ENCODE peak calls at places on chromosomes 5 and 9, in eight cellular contexts. One of them, this sample, is unnamed.

GRCh38 chr5:98635631-98636030 is 137.8 kb upstream of the RGMB start:
- DNase-seq in tibial artery: no peak
- DNase-seq in AG04450: no peak
- DNase-seq in AG09309: no peak
- DNase-seq in PC-3: no peak
- DNase-seq in cardiac fibroblast: no peak
- DNase-seq in left lung: no peak
- DNase-seq in dorsolateral prefrontal cortex: no peak
- DNase-seq in this sample: no peak

GRCh38 chr5:169694221-169694620 is 57.1 kb downstream of the DOCK2 start:
- DNase-seq in PC-3: no peak
- DNase-seq in cardiac fibroblast: peak
- DNase-seq in tibial artery: no peak
- DNase-seq in left lung: no peak
- DNase-seq in AG09309: no peak
- DNase-seq in AG04450: no peak
- DNase-seq in dorsolateral prefrontal cortex: no peak
- DNase-seq in this sample: no peak

GRCh38 chr5:157976429-157976828 is 117.5 kb upstream of the CLINT1 start:
- DNase-seq in dorsolateral prefrontal cortex: no peak
- DNase-seq in PC-3: peak
- DNase-seq in AG04450: no peak
- DNase-seq in left lung: no peak
- DNase-seq in AG09309: no peak
- DNase-seq in tibial artery: no peak
- DNase-seq in cardiac fibroblast: no peak
- DNase-seq in this sample: no peak

GRCh38 chr5:74342948-74343682 is 297.4 kb downstream of the ENC1 start:
- DNase-seq in tibial artery: no peak
- DNase-seq in PC-3: peak
- DNase-seq in AG09309: no peak
- DNase-seq in dorsolateral prefrontal cortex: no peak
- DNase-seq in AG04450: no peak
- DNase-seq in cardiac fibroblast: no peak
- DNase-seq in left lung: no peak
- DNase-seq in this sample: no peak

GRCh38 chr9:136546697-136547481 is 1.0 kb upstream of the NOTCH1 start:
- DNase-seq in dorsolateral prefrontal cortex: no peak
- DNase-seq in left lung: peak
- DNase-seq in AG04450: no peak
- DNase-seq in cardiac fibroblast: peak
- DNase-seq in AG09309: no peak
- DNase-seq in PC-3: peak
- DNase-seq in tibial artery: peak
- DNase-seq in this sample: no peak

GRCh38 chr9:75462866-75463265 is 374.6 kb downstream of the OSTF1 start:
- DNase-seq in dorsolateral prefrontal cortex: no peak
- DNase-seq in left lung: no peak
- DNase-seq in tibial artery: no peak
- DNase-seq in AG09309: no peak
- DNase-seq in AG04450: no peak
- DNase-seq in PC-3: no peak
- DNase-seq in cardiac fibroblast: no peak
- DNase-seq in this sample: no peak

GRCh38 chr9:8558176-8558575 is 758.6 kb upstream of the DMAC1 start:
- DNase-seq in left lung: no peak
- DNase-seq in dorsolateral prefrontal cortex: no peak
- DNase-seq in AG09309: no peak
- DNase-seq in tibial artery: no peak
- DNase-seq in PC-3: peak
- DNase-seq in AG04450: no peak
- DNase-seq in cardiac fibroblast: peak
- DNase-seq in this sample: no peak

GRCh38 chr5:136926073-136926472 is 560.7 kb upstream of the TRPC7 start:
- DNase-seq in AG04450: no peak
- DNase-seq in dorsolateral prefrontal cortex: no peak
- DNase-seq in AG09309: no peak
- DNase-seq in cardiac fibroblast: no peak
- DNase-seq in left lung: no peak
- DNase-seq in PC-3: peak
- DNase-seq in tibial artery: no peak
- DNase-seq in this sample: no peak

GRCh38 chr9:84166828-84167400 is 173.6 kb downstream of the SLC28A3 start:
- DNase-seq in left lung: no peak
- DNase-seq in dorsolateral prefrontal cortex: no peak
- DNase-seq in AG09309: no peak
- DNase-seq in AG04450: no peak
- DNase-seq in PC-3: no peak
- DNase-seq in tibial artery: no peak
- DNase-seq in cardiac fibroblast: no peak
- DNase-seq in this sample: no peak

GRCh38 chr5:97400537-97400936 is 217.5 kb upstream of the RIOK2 start:
- DNase-seq in dorsolateral prefrontal cortex: no peak
- DNase-seq in PC-3: no peak
- DNase-seq in AG04450: no peak
- DNase-seq in tibial artery: no peak
- DNase-seq in AG09309: no peak
- DNase-seq in left lung: no peak
- DNase-seq in cardiac fibroblast: no peak
- DNase-seq in this sample: no peak

GRCh38 chr5:132435891-132436290 is 54.7 kb downstream of the IRF1 start:
- DNase-seq in AG04450: no peak
- DNase-seq in cardiac fibroblast: no peak
- DNase-seq in PC-3: no peak
- DNase-seq in left lung: no peak
- DNase-seq in AG09309: no peak
- DNase-seq in tibial artery: no peak
- DNase-seq in dorsolateral prefrontal cortex: no peak
- DNase-seq in this sample: no peak

GRCh38 chr5:151699071-151699901 is 12.6 kb upstream of the SPARC start:
- DNase-seq in PC-3: peak
- DNase-seq in left lung: peak
- DNase-seq in AG04450: peak
- DNase-seq in dorsolateral prefrontal cortex: no peak
- DNase-seq in cardiac fibroblast: peak
- DNase-seq in tibial artery: peak
- DNase-seq in AG09309: peak
- DNase-seq in this sample: no peak

GRCh38 chr9:136311433-136312375 is 7.8 kb upstream of the CCDC187 start:
- DNase-seq in dorsolateral prefrontal cortex: no peak
- DNase-seq in tibial artery: no peak
- DNase-seq in cardiac fibroblast: no peak
- DNase-seq in AG09309: no peak
- DNase-seq in PC-3: peak
- DNase-seq in AG04450: no peak
- DNase-seq in left lung: no peak
- DNase-seq in this sample: no peak

GRCh38 chr9:12818431-12819000 is 43.7 kb downstream of the LURAP1L start:
- DNase-seq in PC-3: peak
- DNase-seq in dorsolateral prefrontal cortex: no peak
- DNase-seq in AG04450: no peak
- DNase-seq in tibial artery: peak
- DNase-seq in cardiac fibroblast: peak
- DNase-seq in AG09309: peak
- DNase-seq in left lung: peak
- DNase-seq in this sample: no peak

GRCh38 chr5:165460911-165461310 is 1955.5 kb downstream of the MAT2B start:
- DNase-seq in cardiac fibroblast: no peak
- DNase-seq in tibial artery: no peak
- DNase-seq in PC-3: no peak
- DNase-seq in AG04450: no peak
- DNase-seq in left lung: no peak
- DNase-seq in AG09309: no peak
- DNase-seq in dorsolateral prefrontal cortex: no peak
- DNase-seq in this sample: no peak

GRCh38 chr5:125639858-125640257 is 783.4 kb upstream of the GRAMD2B start:
- DNase-seq in PC-3: no peak
- DNase-seq in AG09309: no peak
- DNase-seq in tibial artery: no peak
- DNase-seq in dorsolateral prefrontal cortex: no peak
- DNase-seq in cardiac fibroblast: no peak
- DNase-seq in AG04450: no peak
- DNase-seq in left lung: no peak
- DNase-seq in this sample: no peak

GRCh38 chr5:58860680-58861079 is 277.8 kb downstream of the RAB3C start:
- DNase-seq in AG09309: no peak
- DNase-seq in PC-3: no peak
- DNase-seq in left lung: no peak
- DNase-seq in AG04450: no peak
- DNase-seq in dorsolateral prefrontal cortex: no peak
- DNase-seq in cardiac fibroblast: peak
- DNase-seq in tibial artery: no peak
- DNase-seq in this sample: no peak

GRCh38 chr9:17052626-17053025 is 82.2 kb upstream of the CNTLN start:
- DNase-seq in AG04450: no peak
- DNase-seq in tibial artery: no peak
- DNase-seq in cardiac fibroblast: no peak
- DNase-seq in PC-3: no peak
- DNase-seq in dorsolateral prefrontal cortex: no peak
- DNase-seq in AG09309: no peak
- DNase-seq in left lung: no peak
- DNase-seq in this sample: no peak

GRCh38 chr9:126709241-126709640 is 95.5 kb downstream of the LMX1B start:
- DNase-seq in cardiac fibroblast: no peak
- DNase-seq in AG09309: no peak
- DNase-seq in tibial artery: no peak
- DNase-seq in left lung: no peak
- DNase-seq in dorsolateral prefrontal cortex: peak
- DNase-seq in AG04450: no peak
- DNase-seq in PC-3: no peak
- DNase-seq in this sample: no peak

DNA sequence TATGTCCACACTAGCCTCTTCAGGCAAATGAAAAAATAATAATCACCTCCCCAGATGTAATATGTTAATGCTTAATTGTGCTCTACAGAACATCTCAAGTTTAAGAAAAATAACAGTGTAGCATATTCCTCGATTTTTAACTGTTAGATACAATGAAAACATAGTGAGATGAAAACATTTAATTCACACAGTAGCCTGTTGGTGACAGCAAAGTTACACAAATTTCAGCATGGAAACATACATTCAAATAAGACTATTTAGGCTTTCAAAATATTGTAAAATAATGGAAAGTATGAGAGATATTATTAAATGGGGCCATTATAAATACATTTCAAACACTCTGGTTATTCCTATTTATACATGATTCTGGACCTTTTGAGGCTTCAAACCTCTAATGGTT is 543.1 kb downstream of the MAT2B start:
- DNase-seq in PC-3: peak
- DNase-seq in tibial artery: no peak
- DNase-seq in AG04450: no peak
- DNase-seq in left lung: no peak
- DNase-seq in dorsolateral prefrontal cortex: no peak
- DNase-seq in AG09309: no peak
- DNase-seq in cardiac fibroblast: peak
- DNase-seq in this sample: no peak
- TF ChIP-seq CTCF in PC-3: peak
- TF ChIP-seq CTCF in tibial artery: no peak
- TF ChIP-seq CTCF in AG04450: peak
- TF ChIP-seq CTCF in left lung: no peak
- TF ChIP-seq CTCF in dorsolateral prefrontal cortex: peak
- TF ChIP-seq CTCF in AG09309: no peak
- TF ChIP-seq CTCF in cardiac fibroblast: peak
- TF ChIP-seq CTCF in this sample: no peak

DNA sequence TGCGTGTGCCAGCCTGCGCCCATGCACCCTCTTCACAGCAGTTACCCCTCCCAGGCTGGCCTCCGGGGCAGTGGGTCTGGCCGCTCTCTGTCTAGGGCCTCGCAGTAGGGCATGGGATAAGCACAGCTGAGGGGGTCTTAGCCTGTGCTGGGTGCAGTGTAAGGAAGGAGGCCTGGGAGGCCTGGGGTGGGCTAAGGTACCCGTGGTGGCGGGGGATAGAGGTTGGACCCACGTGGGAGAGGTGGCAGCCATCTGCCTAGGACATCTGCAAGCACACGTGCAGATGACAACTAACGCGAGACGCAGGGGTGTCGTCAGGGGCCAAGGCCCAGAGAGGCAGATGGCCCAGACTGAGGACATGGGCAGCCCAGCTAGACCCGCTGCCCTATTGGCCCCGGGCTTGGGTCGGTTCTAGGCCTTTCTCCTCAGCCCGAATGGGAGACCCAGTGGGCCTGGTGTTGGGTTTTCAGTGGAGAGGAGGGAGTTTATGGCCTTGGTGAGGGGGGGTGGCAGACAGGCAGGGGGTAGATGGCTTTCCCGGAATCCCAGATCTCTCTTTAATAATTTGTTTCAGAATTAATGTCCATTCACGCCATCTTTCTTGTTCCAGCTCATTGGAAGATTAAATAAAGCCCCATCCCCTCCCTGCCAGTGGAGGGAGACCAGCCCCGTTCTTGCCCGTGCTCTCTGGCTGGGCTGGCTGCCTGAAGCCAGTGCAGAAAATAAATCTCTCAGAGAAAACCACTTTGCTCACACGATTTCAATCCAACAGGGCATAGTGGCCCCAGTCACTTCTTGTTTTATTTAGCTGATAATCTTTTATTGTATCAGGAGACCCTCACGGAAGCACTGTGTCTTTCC is 154.2 kb downstream of the GAPVD1 start:
- DNase-seq in AG04450: no peak
- DNase-seq in dorsolateral prefrontal cortex: no peak
- DNase-seq in AG09309: no peak
- DNase-seq in left lung: no peak
- DNase-seq in cardiac fibroblast: no peak
- DNase-seq in tibial artery: no peak
- DNase-seq in PC-3: no peak
- DNase-seq in this sample: no peak
- TF ChIP-seq CTCF in AG04450: peak
- TF ChIP-seq CTCF in dorsolateral prefrontal cortex: no peak
- TF ChIP-seq CTCF in AG09309: no peak
- TF ChIP-seq CTCF in left lung: no peak
- TF ChIP-seq CTCF in cardiac fibroblast: peak
- TF ChIP-seq CTCF in tibial artery: no peak
- TF ChIP-seq CTCF in PC-3: no peak
- TF ChIP-seq CTCF in this sample: no peak

GRCh38 chr5:7474821-7475403 is 79.0 kb downstream of the ADCY2 start:
- DNase-seq in PC-3: no peak
- DNase-seq in dorsolateral prefrontal cortex: no peak
- DNase-seq in AG09309: no peak
- DNase-seq in tibial artery: no peak
- DNase-seq in cardiac fibroblast: no peak
- DNase-seq in left lung: no peak
- DNase-seq in AG04450: no peak
- DNase-seq in this sample: no peak
- TF ChIP-seq CTCF in PC-3: no peak
- TF ChIP-seq CTCF in dorsolateral prefrontal cortex: no peak
- TF ChIP-seq CTCF in AG09309: no peak
- TF ChIP-seq CTCF in tibial artery: no peak
- TF ChIP-seq CTCF in cardiac fibroblast: no peak
- TF ChIP-seq CTCF in left lung: no peak
- TF ChIP-seq CTCF in AG04450: no peak
- TF ChIP-seq CTCF in this sample: no peak

DNA sequence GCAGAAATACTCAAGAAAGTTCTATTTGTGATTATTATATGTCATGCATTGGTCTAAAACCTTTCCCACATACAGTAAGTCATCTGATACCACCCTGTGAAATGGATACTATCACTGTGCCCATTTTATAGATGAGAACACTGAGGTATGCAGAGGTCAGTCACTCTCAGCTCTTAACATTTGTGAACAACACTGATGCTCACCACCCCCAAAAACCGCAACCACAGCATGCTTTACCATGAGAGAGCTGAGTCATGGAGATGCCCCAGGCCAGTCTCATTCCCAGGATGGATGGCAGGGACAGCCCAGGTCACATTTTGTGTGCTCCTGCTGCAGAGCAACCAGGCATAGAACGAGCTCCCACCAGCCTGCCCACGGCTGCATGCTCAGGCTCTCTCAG is 53.5 kb upstream of the IRX1 start:
- DNase-seq in AG04450: no peak
- DNase-seq in AG09309: no peak
- DNase-seq in PC-3: peak
- DNase-seq in left lung: no peak
- DNase-seq in tibial artery: no peak
- DNase-seq in cardiac fibroblast: no peak
- DNase-seq in dorsolateral prefrontal cortex: no peak
- DNase-seq in this sample: no peak
- TF ChIP-seq CTCF in AG04450: no peak
- TF ChIP-seq CTCF in AG09309: no peak
- TF ChIP-seq CTCF in PC-3: no peak
- TF ChIP-seq CTCF in left lung: no peak
- TF ChIP-seq CTCF in tibial artery: no peak
- TF ChIP-seq CTCF in cardiac fibroblast: no peak
- TF ChIP-seq CTCF in dorsolateral prefrontal cortex: no peak
- TF ChIP-seq CTCF in this sample: no peak

This sample was measured in GM20000.